ENCODE peak calls at places on chromosome 3, in seven cellular contexts. M, J, B, W, G, Y and S are unnamed samples.

GRCh38 chr3:193080821-193081220 is 160.2 kb upstream of the PLAAT1 start:
- DNase-seq in M (no peak), Y (peak; percentile 73), B (no peak), G (no peak), W (no peak), J (peak; percentile 76), S (no peak)

GRCh38 chr3:113673593-113673992 is 22.8 kb downstream of the USF3 start:
- DNase-seq in J (no peak), W (no peak), M (no peak), Y (no peak), B (no peak), G (no peak), S (no peak)

GRCh38 chr3:69008980-69009379 is 4.5 kb downstream of the EOGT start:
- DNase-seq in B (no peak), J (peak; percentile 95), G (no peak), M (no peak), W (no peak), Y (no peak), S (peak; percentile 73)

GRCh38 chr3:17025594-17026139 is 140.9 kb downstream of the PLCL2 start:
- DNase-seq in W (no peak), G (no peak), J (no peak), M (no peak), Y (no peak), B (no peak), S (no peak)

GRCh38 chr3:29281265-29282228 is 676 bp downstream of the RBMS3 start:
- DNase-seq in J (peak; percentile 70), Y (peak; percentile 27), M (peak; percentile 38), B (no peak), G (peak; percentile 81), W (peak; percentile 59), S (peak; percentile 29)

GRCh38 chr3:182697345-182697919 is 95.9 kb upstream of the ATP11B start:
- DNase-seq in M (no peak), G (no peak), B (no peak), W (no peak), J (no peak), Y (no peak), S (no peak)

GRCh38 chr3:192445768-192446644 is 281.3 kb downstream of the FGF12 start:
- DNase-seq in W (no peak), B (no peak), Y (no peak), M (no peak), G (peak; percentile 6), J (peak; percentile 25), S (no peak)

GRCh38 chr3:24416224-24416623 is 78.4 kb downstream of the THRB start:
- DNase-seq in B (no peak), M (no peak), G (peak; percentile 33), J (no peak), W (no peak), Y (no peak), S (no peak)

GRCh38 chr3:69442771-69443197 is 56.9 kb upstream of the FRMD4B start:
- DNase-seq in J (no peak), W (no peak), Y (no peak), B (no peak), G (no peak), M (no peak), S (no peak)

GRCh38 chr3:36991923-36992805 is 767 bp downstream of the EPM2AIP1 start:
- DNase-seq in J (no peak), Y (peak; percentile 34), G (peak; percentile 79), B (no peak), M (no peak), W (peak; percentile 74), S (no peak)

GRCh38 chr3:60135474-60135873 is 1085.6 kb upstream of the CFAP20DC start:
- DNase-seq in G (no peak), J (peak; percentile 20), Y (peak; percentile 20), B (no peak), M (no peak), W (no peak), S (no peak)

GRCh38 chr3:33915796-33916589 is 117.6 kb downstream of the PDCD6IP start:
- DNase-seq in M (no peak), B (no peak), J (peak; percentile 63), W (peak; percentile 28), G (peak; percentile 9), Y (peak; percentile 48), S (no peak)

GRCh38 chr3:45551214-45552010 is 43.1 kb upstream of the LIMD1 start:
- DNase-seq in M (no peak), W (peak; percentile 99), B (no peak), J (peak; percentile 36), Y (peak; percentile 98), G (peak; percentile 98), S (no peak)

GRCh38 chr3:84820126-84820525 is 138.7 kb upstream of the CADM2 start:
- DNase-seq in G (no peak), W (no peak), Y (no peak), J (no peak), B (no peak), M (no peak), S (no peak)

GRCh38 chr3:5787863-5788488 is 600.5 kb downstream of the EDEM1 start:
- DNase-seq in W (no peak), M (peak; percentile 24), G (peak; percentile 18), Y (peak; percentile 28), B (no peak), J (peak; percentile 67), S (peak; percentile 41)

GRCh38 chr3:52121459-52121795 is 32.8 kb downstream of the POC1A start:
- DNase-seq in W (no peak), M (no peak), Y (no peak), J (no peak), G (no peak), B (no peak), S (no peak)

GRCh38 chr3:64321747-64322146 is 96.5 kb upstream of the PRICKLE2 start:
- DNase-seq in M (no peak), W (peak; percentile 85), J (peak; percentile 91), B (no peak), Y (peak; percentile 51), G (peak; percentile 93), S (peak; percentile 33)

GRCh38 chr3:55091381-55092225 is 163.7 kb upstream of the LRTM1 start:
- DNase-seq in M (no peak), W (peak; percentile 72), G (peak; percentile 55), J (no peak), B (no peak), Y (peak; percentile 18), S (no peak)

GRCh38 chr3:112813016-112813415 is 33.6 kb downstream of the CD200R1L start:
- DNase-seq in W (no peak), Y (no peak), B (no peak), M (no peak), G (peak; percentile 24), J (no peak), S (no peak)

GRCh38 chr3:161700998-161701397 is 204.4 kb downstream of the OTOL1 start:
- DNase-seq in W (no peak), G (peak; percentile 3), J (peak; percentile 69), M (no peak), Y (no peak), B (peak; percentile 46), S (peak; percentile 42)

GRCh38 chr3:152128356-152128755 is 140.4 kb upstream of the MBNL1 start:
- DNase-seq in W (no peak), Y (no peak), G (no peak), B (no peak), M (no peak), J (no peak), S (no peak)

GRCh38 chr3:135166266-135166825 is 371.3 kb downstream of the EPHB1 start:
- DNase-seq in W (no peak), Y (no peak), J (no peak), M (no peak), G (no peak), B (no peak), S (no peak)
- H3K79me1 ChIP-seq in W (no peaks in the 10 kb centered on the region), Y (no peaks in the 10 kb centered on the region), J (no peaks in the 10 kb centered on the region), M (no peaks in the 10 kb centered on the region), G (no peaks in the 10 kb centered on the region), B (no peaks in the 10 kb centered on the region), S (no peaks in the 10 kb centered on the region)

GRCh38 chr3:12908136-12908730 is 66.9 kb upstream of the RPL32 start:
- DNase-seq in B (no peak), W (no peak), M (no peak), J (no peak), Y (no peak), G (no peak), S (no peak)

GRCh38 chr3:12907729-12908128 is 66.4 kb upstream of the RPL32 start:
- DNase-seq in B (no peak), J (no peak), M (no peak), Y (no peak), G (no peak), W (no peak), S (no peak)

GRCh38 chr3:12907296-12907695 is 65.9 kb upstream of the RPL32 start:
- DNase-seq in Y (no peak), W (no peak), J (no peak), M (no peak), G (no peak), B (no peak), S (no peak)

GRCh38 chr3:12906141-12906915 is 65.0 kb upstream of the RPL32 start:
- DNase-seq in B (no peak), J (no peak), W (no peak), G (no peak), Y (no peak), M (no peak), S (no peak)

GRCh38 chr3:12906916-12907290 is 65.5 kb upstream of the RPL32 start:
- DNase-seq in W (no peak), B (no peak), M (no peak), J (no peak), Y (no peak), G (no peak), S (no peak)
- H3K4me2 ChIP-seq in W (no peak overlapping the region), B (no peak overlapping the region), M (no peak overlapping the region), J (no peak overlapping the region), Y (no peak overlapping the region), G (no peak overlapping the region), S (no peak overlapping the region)

DNA sequence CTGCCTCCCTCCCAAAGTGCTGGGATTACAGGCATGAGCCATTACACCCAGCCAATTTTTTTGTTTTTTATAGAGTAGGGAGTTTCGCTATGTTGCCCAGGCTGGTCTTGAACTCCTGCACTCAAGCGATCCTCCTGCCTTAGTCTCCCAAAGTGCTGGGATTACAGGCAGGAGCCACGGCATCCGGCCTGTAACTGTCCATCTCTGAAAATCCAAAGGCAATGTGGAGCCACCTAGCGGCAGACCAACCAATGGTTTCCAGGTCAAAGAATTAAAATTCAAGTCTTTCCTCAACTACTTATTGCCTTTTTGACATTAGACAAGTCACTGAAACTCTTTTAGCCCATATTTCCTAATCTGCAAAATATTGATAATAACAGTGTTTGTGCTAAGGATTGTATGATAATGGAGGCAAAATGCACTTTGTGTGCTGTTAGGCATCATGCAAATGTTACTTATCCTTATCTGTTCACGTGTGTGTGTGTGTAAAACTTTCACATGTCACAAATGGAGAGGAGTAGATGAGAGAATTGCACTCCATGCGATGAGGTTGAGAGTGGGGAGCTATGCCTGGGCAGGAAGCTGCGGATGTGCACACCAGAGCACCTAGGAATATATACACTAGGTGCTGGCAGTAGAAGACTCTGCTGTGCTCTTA is 48.7 kb downstream of the COL8A1 start:
- DNase-seq in G (peak; percentile 74), B (peak; percentile 84), M (peak; percentile 57), Y (peak; percentile 81), W (peak; percentile 74), J (peak; percentile 68), S (peak; percentile 61)
- H3K79me1 ChIP-seq in G (no peaks in the 10 kb centered on the region), B (no peaks in the 10 kb centered on the region), M (no peaks in the 10 kb centered on the region), Y (no peaks in the 10 kb centered on the region), W (peaks cover 40% of the 10 kb centered on the region), J (no peaks in the 10 kb centered on the region), S (no peaks in the 10 kb centered on the region)

DNA sequence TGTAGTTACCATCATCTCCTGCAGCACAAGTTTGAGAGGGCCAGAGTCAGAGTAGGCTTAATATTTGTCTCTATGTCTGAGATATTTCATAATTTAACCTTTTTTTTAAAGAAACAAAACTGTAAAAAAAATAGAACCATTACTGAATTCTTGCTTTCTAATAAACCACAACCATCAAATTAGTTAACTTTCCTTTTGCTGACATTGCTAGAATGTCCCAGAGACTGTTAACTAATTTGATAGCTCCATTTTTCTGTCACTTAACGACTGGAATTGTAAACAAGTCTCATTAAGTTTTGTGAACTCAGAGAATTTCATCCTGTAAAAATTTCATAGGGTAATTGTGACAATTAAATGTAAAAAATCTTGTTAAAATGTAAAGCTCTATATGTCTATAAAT is 35.6 kb downstream of the IMPG2 start:
- DNase-seq in W (no peak), M (no peak), Y (no peak), J (no peak), B (no peak), G (no peak), S (no peak)
- H3K4me2 ChIP-seq in W (no peak overlapping the region), M (no peak overlapping the region), Y (no peak overlapping the region), J (no peak overlapping the region), B (no peak overlapping the region), G (no peak overlapping the region), S (no peak overlapping the region)